ENCODE peak calls at places on chromosomes 11 and 22, in six cellular contexts. E is adrenal gland, N is K562, Z is HFFc6, R is non-pigmented ciliary epithelial cell, J is AG04449. Q is an unnamed sample.

GRCh38 chr11:55707029-55707428 is 45.0 kb downstream of the OR4C6 start:
- DNase-seq in E (no peak), N (peak; percentile 44), Z (peak; percentile 12), R (peak; percentile 5), J (peak; percentile 1), Q (no peak)

GRCh38 chr22:27804683-27805297 is 3.2 kb upstream of the MN1 start:
- DNase-seq in E (peak; percentile 75), N (peak; percentile 58), Z (peak; percentile 46), R (no peak), J (no peak), Q (no peak)

GRCh38 chr11:56705784-56706396 is 7.0 kb downstream of the OR9G1 start:
- DNase-seq in E (no peak), N (no peak), Z (no peak), R (no peak), J (no peak), Q (no peak)

GRCh38 chr11:2536440-2536989 is 91.7 kb downstream of the KCNQ1 start:
- DNase-seq in E (peak; percentile 22), N (no peak), Z (no peak), R (no peak), J (no peak), Q (no peak)

GRCh38 chr22:45842141-45842831 is 134.7 kb downstream of the WNT7B start:
- DNase-seq in E (no peak), N (no peak), Z (peak; percentile 57), R (peak; percentile 50), J (peak; percentile 44), Q (peak; percentile 43)

GRCh38 chr11:28463826-28464225 is 355.6 kb downstream of the METTL15 start:
- DNase-seq in E (no peak), N (no peak), Z (no peak), R (no peak), J (no peak), Q (no peak)

GRCh38 chr11:71495286-71496090 is 31.6 kb upstream of the KRTAP5-7 start:
- DNase-seq in E (no peak), N (no peak), Z (no peak), R (no peak), J (no peak), Q (no peak)

GRCh38 chr11:15707971-15708370 is 593.2 kb downstream of the INSC start:
- DNase-seq in E (peak; percentile 22), N (no peak), Z (no peak), R (no peak), J (no peak), Q (no peak)

GRCh38 chr11:8292351-8292750 is 28.7 kb upstream of the LMO1 start:
- DNase-seq in E (no peak), N (no peak), Z (no peak), R (no peak), J (no peak), Q (no peak)

GRCh38 chr22:34608716-34609115 is 457.2 kb upstream of the ISX start:
- DNase-seq in E (no peak), N (no peak), Z (no peak), R (no peak), J (no peak), Q (peak; percentile 6)

GRCh38 chr11:116255234-116255953 is 517.4 kb downstream of the BUD13 start:
- DNase-seq in E (no peak), N (no peak), Z (no peak), R (no peak), J (no peak), Q (no peak)

GRCh38 chr11:120523196-120523595 is 11.6 kb downstream of the GRIK4 start:
- DNase-seq in E (no peak), N (no peak), Z (no peak), R (no peak), J (no peak), Q (no peak)

GRCh38 chr22:35312198-35313059 is 12.7 kb downstream of the TOM1 start:
- DNase-seq in E (no peak), N (no peak), Z (peak; percentile 75), R (no peak), J (peak; percentile 61), Q (no peak)

GRCh38 chr22:26529345-26529744 is 17.1 kb upstream of the TFIP11 start:
- DNase-seq in E (peak; percentile 71), N (no peak), Z (no peak), R (no peak), J (no peak), Q (no peak)

GRCh38 chr22:48594016-48594756 is 1233.5 kb downstream of the BRD1 start:
- DNase-seq in E (no peak), N (no peak), Z (no peak), R (no peak), J (no peak), Q (no peak)

GRCh38 chr11:129880311-129880710 is 15.1 kb downstream of the NFRKB start:
- DNase-seq in E (no peak), N (no peak), Z (no peak), R (no peak), J (no peak), Q (no peak)

GRCh38 chr11:723120-723883 is 17.3 kb downstream of the EPS8L2 start:
- DNase-seq in E (no peak), N (peak; percentile 71), Z (peak; percentile 52), R (peak; percentile 36), J (no peak), Q (no peak)

GRCh38 chr11:35143509-35144102 is 4.6 kb downstream of the CD44 start:
- DNase-seq in E (no peak), N (no peak), Z (no peak), R (no peak), J (no peak), Q (no peak)

GRCh38 chr11:75768112-75768908 is at the start of gene DGAT2:
- DNase-seq in E (peak; percentile 58), N (peak; percentile 94), Z (no peak), R (no peak), J (no peak), Q (no peak)

GRCh38 chr22:17874231-17874630 is 100.0 kb upstream of the BID start:
- DNase-seq in E (no peak), N (no peak), Z (no peak), R (no peak), J (no peak), Q (no peak)

GRCh38 chr22:38097557-38098409 is 12.7 kb downstream of the BAIAP2L2 start:
- DNase-seq in E (no peak), N (peak; percentile 76), Z (no peak), R (no peak), J (no peak), Q (no peak)

GRCh38 chr22:42500836-42501179 is 18.8 kb downstream of the RRP7A start:
- DNase-seq in E (no peak), N (no peak), Z (no peak), R (no peak), J (no peak), Q (no peak)

GRCh38 chr11:2687223-2687530 is 12.6 kb downstream of the KCNQ1OT1 start:
- DNase-seq in E (peak; percentile 27), N (no peak), Z (no peak), R (no peak), J (no peak), Q (no peak)